ENCODE peak calls at places on chromosomes 3 and 15, in ten cellular contexts. One of them, this sample, is unnamed.

GRCh38 chr3:48187579-48188265 is 495 bp downstream of the CDC25A start:
- DNase-seq in choroid plexus epithelial cell: no peak
- DNase-seq in trophoblast cell: no peak
- DNase-seq in GM23338: peak
- DNase-seq in NT2/D1: no peak
- DNase-seq in right cardiac atrium: no peak
- DNase-seq in heart left ventricle: peak
- DNase-seq in astrocyte: no peak
- DNase-seq in right atrium auricular region: no peak
- DNase-seq in lower lobe of right lung: peak
- DNase-seq in this sample: peak

GRCh38 chr15:73784299-73784698 is 31.1 kb upstream of the INSYN1 start:
- DNase-seq in NT2/D1: no peak
- DNase-seq in choroid plexus epithelial cell: no peak
- DNase-seq in lower lobe of right lung: no peak
- DNase-seq in right cardiac atrium: peak
- DNase-seq in heart left ventricle: no peak
- DNase-seq in GM23338: no peak
- DNase-seq in astrocyte: no peak
- DNase-seq in trophoblast cell: no peak
- DNase-seq in right atrium auricular region: no peak
- DNase-seq in this sample: no peak

GRCh38 chr3:128709038-128709437 is 16.9 kb upstream of the RAB7A start:
- DNase-seq in NT2/D1: no peak
- DNase-seq in GM23338: no peak
- DNase-seq in right atrium auricular region: no peak
- DNase-seq in choroid plexus epithelial cell: no peak
- DNase-seq in lower lobe of right lung: peak
- DNase-seq in heart left ventricle: no peak
- DNase-seq in astrocyte: no peak
- DNase-seq in trophoblast cell: no peak
- DNase-seq in right cardiac atrium: no peak
- DNase-seq in this sample: no peak

GRCh38 chr3:131038326-131038725 is 11.6 kb downstream of the NEK11 start:
- DNase-seq in astrocyte: no peak
- DNase-seq in GM23338: no peak
- DNase-seq in right cardiac atrium: no peak
- DNase-seq in lower lobe of right lung: no peak
- DNase-seq in heart left ventricle: no peak
- DNase-seq in NT2/D1: no peak
- DNase-seq in trophoblast cell: no peak
- DNase-seq in right atrium auricular region: no peak
- DNase-seq in choroid plexus epithelial cell: no peak
- DNase-seq in this sample: no peak

GRCh38 chr3:101685050-101685400 is 1.5 kb downstream of the RPL24 start:
- DNase-seq in GM23338: no peak
- DNase-seq in heart left ventricle: no peak
- DNase-seq in choroid plexus epithelial cell: no peak
- DNase-seq in NT2/D1: no peak
- DNase-seq in astrocyte: no peak
- DNase-seq in lower lobe of right lung: no peak
- DNase-seq in right atrium auricular region: no peak
- DNase-seq in right cardiac atrium: no peak
- DNase-seq in trophoblast cell: no peak
- DNase-seq in this sample: no peak

GRCh38 chr3:190265795-190266194 is 56.5 kb downstream of the CLDN1 start:
- DNase-seq in right cardiac atrium: no peak
- DNase-seq in right atrium auricular region: no peak
- DNase-seq in heart left ventricle: no peak
- DNase-seq in lower lobe of right lung: no peak
- DNase-seq in astrocyte: peak
- DNase-seq in NT2/D1: no peak
- DNase-seq in choroid plexus epithelial cell: peak
- DNase-seq in trophoblast cell: peak
- DNase-seq in GM23338: no peak
- DNase-seq in this sample: peak

GRCh38 chr3:44867421-44868111 is 5.9 kb downstream of the TMEM42 start:
- DNase-seq in trophoblast cell: no peak
- DNase-seq in right atrium auricular region: no peak
- DNase-seq in NT2/D1: no peak
- DNase-seq in right cardiac atrium: no peak
- DNase-seq in choroid plexus epithelial cell: no peak
- DNase-seq in astrocyte: no peak
- DNase-seq in GM23338: no peak
- DNase-seq in heart left ventricle: no peak
- DNase-seq in lower lobe of right lung: no peak
- DNase-seq in this sample: no peak

GRCh38 chr15:67746022-67746421 is 79.3 kb upstream of the SKOR1 start:
- DNase-seq in right atrium auricular region: no peak
- DNase-seq in right cardiac atrium: no peak
- DNase-seq in lower lobe of right lung: no peak
- DNase-seq in NT2/D1: no peak
- DNase-seq in heart left ventricle: no peak
- DNase-seq in GM23338: no peak
- DNase-seq in astrocyte: no peak
- DNase-seq in choroid plexus epithelial cell: peak
- DNase-seq in trophoblast cell: no peak
- DNase-seq in this sample: no peak

GRCh38 chr3:13308406-13308805 is 111.7 kb downstream of the NUP210 start:
- DNase-seq in heart left ventricle: no peak
- DNase-seq in right atrium auricular region: no peak
- DNase-seq in NT2/D1: peak
- DNase-seq in trophoblast cell: peak
- DNase-seq in choroid plexus epithelial cell: peak
- DNase-seq in lower lobe of right lung: peak
- DNase-seq in GM23338: peak
- DNase-seq in right cardiac atrium: peak
- DNase-seq in astrocyte: peak
- DNase-seq in this sample: peak

DNA sequence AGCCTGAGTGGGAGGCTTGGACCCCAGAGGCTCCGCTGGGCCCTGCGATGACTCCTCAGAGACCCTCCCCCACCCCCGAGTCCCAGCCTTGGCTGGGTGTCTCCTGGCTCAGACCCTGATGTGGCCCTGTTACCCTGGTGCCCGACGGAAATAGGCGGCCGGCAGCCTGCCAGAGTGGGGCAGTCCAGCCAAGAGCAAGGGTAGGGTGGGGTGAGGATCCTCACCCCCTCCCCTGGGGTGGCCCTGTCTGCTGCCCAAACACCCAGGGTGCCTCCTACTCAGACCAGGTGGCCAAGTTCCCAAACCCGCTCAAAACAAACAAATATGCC is 15.3 kb downstream of the TNK2 start:
- DNase-seq in GM23338: no peak
- DNase-seq in lower lobe of right lung: no peak
- DNase-seq in right cardiac atrium: peak
- DNase-seq in choroid plexus epithelial cell: no peak
- DNase-seq in NT2/D1: no peak
- DNase-seq in astrocyte: no peak
- DNase-seq in trophoblast cell: no peak
- DNase-seq in heart left ventricle: no peak
- DNase-seq in right atrium auricular region: no peak
- DNase-seq in this sample: no peak
- H3K4me3 ChIP-seq in GM23338: no peak
- H3K4me3 ChIP-seq in lower lobe of right lung: peak
- H3K4me3 ChIP-seq in right cardiac atrium: no peak
- H3K4me3 ChIP-seq in choroid plexus epithelial cell: no peak
- H3K4me3 ChIP-seq in NT2/D1: no peak
- H3K4me3 ChIP-seq in astrocyte: peak
- H3K4me3 ChIP-seq in trophoblast cell: no peak
- H3K4me3 ChIP-seq in heart left ventricle: peak
- H3K4me3 ChIP-seq in right atrium auricular region: no peak
- H3K4me3 ChIP-seq in this sample: no peak

GRCh38 chr3:197205265-197205664 is 93.1 kb downstream of the DLG1 start:
- DNase-seq in choroid plexus epithelial cell: no peak
- DNase-seq in GM23338: no peak
- DNase-seq in astrocyte: no peak
- DNase-seq in right cardiac atrium: no peak
- DNase-seq in NT2/D1: no peak
- DNase-seq in trophoblast cell: no peak
- DNase-seq in lower lobe of right lung: no peak
- DNase-seq in right atrium auricular region: no peak
- DNase-seq in heart left ventricle: no peak
- DNase-seq in this sample: no peak
- H3K4me3 ChIP-seq in choroid plexus epithelial cell: no peak
- H3K4me3 ChIP-seq in GM23338: no peak
- H3K4me3 ChIP-seq in astrocyte: no peak
- H3K4me3 ChIP-seq in right cardiac atrium: no peak
- H3K4me3 ChIP-seq in NT2/D1: no peak
- H3K4me3 ChIP-seq in trophoblast cell: no peak
- H3K4me3 ChIP-seq in lower lobe of right lung: no peak
- H3K4me3 ChIP-seq in right atrium auricular region: no peak
- H3K4me3 ChIP-seq in heart left ventricle: no peak
- H3K4me3 ChIP-seq in this sample: no peak

GRCh38 chr15:88622605-88622975 is 1.4 kb downstream of the AEN start:
- DNase-seq in trophoblast cell: no peak
- DNase-seq in choroid plexus epithelial cell: no peak
- DNase-seq in right cardiac atrium: no peak
- DNase-seq in heart left ventricle: no peak
- DNase-seq in astrocyte: no peak
- DNase-seq in lower lobe of right lung: no peak
- DNase-seq in GM23338: no peak
- DNase-seq in NT2/D1: no peak
- DNase-seq in right atrium auricular region: no peak
- DNase-seq in this sample: no peak
- H3K4me3 ChIP-seq in trophoblast cell: peak
- H3K4me3 ChIP-seq in choroid plexus epithelial cell: peak
- H3K4me3 ChIP-seq in right cardiac atrium: no peak
- H3K4me3 ChIP-seq in heart left ventricle: peak
- H3K4me3 ChIP-seq in astrocyte: peak
- H3K4me3 ChIP-seq in lower lobe of right lung: peak
- H3K4me3 ChIP-seq in GM23338: peak
- H3K4me3 ChIP-seq in NT2/D1: peak
- H3K4me3 ChIP-seq in right atrium auricular region: peak
- H3K4me3 ChIP-seq in this sample: peak

DNA sequence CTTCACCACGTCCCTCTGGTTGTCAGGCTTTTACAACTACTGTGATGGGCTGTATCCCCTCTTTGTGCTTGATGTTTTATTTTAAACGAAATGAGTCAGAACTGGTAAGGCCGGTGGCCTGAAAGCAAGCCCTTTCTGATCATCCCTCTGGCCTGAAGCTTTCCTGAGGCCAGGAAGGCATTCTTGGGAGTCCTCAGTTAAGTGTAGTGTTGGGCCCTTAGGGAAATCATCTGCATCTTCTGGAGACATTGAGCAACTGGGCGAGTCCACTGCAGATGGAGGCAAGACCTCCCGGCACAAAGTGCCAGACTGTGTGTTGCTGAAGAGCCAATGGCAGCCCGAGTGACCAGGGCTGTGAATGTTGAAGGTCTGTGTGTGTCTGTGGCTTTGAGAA is 33.0 kb upstream of the AMOTL2 start:
- DNase-seq in astrocyte: no peak
- DNase-seq in lower lobe of right lung: no peak
- DNase-seq in trophoblast cell: peak
- DNase-seq in choroid plexus epithelial cell: no peak
- DNase-seq in heart left ventricle: no peak
- DNase-seq in NT2/D1: peak
- DNase-seq in GM23338: peak
- DNase-seq in right atrium auricular region: no peak
- DNase-seq in right cardiac atrium: no peak
- DNase-seq in this sample: no peak
- H3K4me3 ChIP-seq in astrocyte: peak
- H3K4me3 ChIP-seq in lower lobe of right lung: peak
- H3K4me3 ChIP-seq in trophoblast cell: no peak
- H3K4me3 ChIP-seq in choroid plexus epithelial cell: no peak
- H3K4me3 ChIP-seq in heart left ventricle: peak
- H3K4me3 ChIP-seq in NT2/D1: peak
- H3K4me3 ChIP-seq in GM23338: peak
- H3K4me3 ChIP-seq in right atrium auricular region: no peak
- H3K4me3 ChIP-seq in right cardiac atrium: peak
- H3K4me3 ChIP-seq in this sample: no peak

GRCh38 chr3:187902041-187902471 is 156.8 kb upstream of the BCL6 start:
- DNase-seq in astrocyte: no peak
- DNase-seq in NT2/D1: no peak
- DNase-seq in choroid plexus epithelial cell: no peak
- DNase-seq in lower lobe of right lung: peak
- DNase-seq in right cardiac atrium: no peak
- DNase-seq in heart left ventricle: no peak
- DNase-seq in GM23338: no peak
- DNase-seq in trophoblast cell: no peak
- DNase-seq in right atrium auricular region: no peak
- DNase-seq in this sample: no peak
- H3K4me3 ChIP-seq in astrocyte: no peak
- H3K4me3 ChIP-seq in NT2/D1: no peak
- H3K4me3 ChIP-seq in choroid plexus epithelial cell: no peak
- H3K4me3 ChIP-seq in lower lobe of right lung: no peak
- H3K4me3 ChIP-seq in right cardiac atrium: no peak
- H3K4me3 ChIP-seq in heart left ventricle: no peak
- H3K4me3 ChIP-seq in GM23338: no peak
- H3K4me3 ChIP-seq in trophoblast cell: no peak
- H3K4me3 ChIP-seq in right atrium auricular region: no peak
- H3K4me3 ChIP-seq in this sample: no peak

GRCh38 chr15:100115711-100116090 is 226.1 kb downstream of the ADAMTS17 start:
- DNase-seq in trophoblast cell: no peak
- DNase-seq in lower lobe of right lung: no peak
- DNase-seq in astrocyte: peak
- DNase-seq in right atrium auricular region: peak
- DNase-seq in choroid plexus epithelial cell: peak
- DNase-seq in GM23338: no peak
- DNase-seq in right cardiac atrium: peak
- DNase-seq in NT2/D1: no peak
- DNase-seq in heart left ventricle: no peak
- DNase-seq in this sample: no peak

GRCh38 chr15:100115066-100115710 is 226.6 kb downstream of the ADAMTS17 start:
- DNase-seq in astrocyte: no peak
- DNase-seq in right atrium auricular region: no peak
- DNase-seq in trophoblast cell: no peak
- DNase-seq in lower lobe of right lung: no peak
- DNase-seq in NT2/D1: no peak
- DNase-seq in right cardiac atrium: peak
- DNase-seq in GM23338: no peak
- DNase-seq in choroid plexus epithelial cell: no peak
- DNase-seq in heart left ventricle: no peak
- DNase-seq in this sample: no peak

GRCh38 chr15:100113351-100114075 is 228.3 kb downstream of the ADAMTS17 start:
- DNase-seq in choroid plexus epithelial cell: peak
- DNase-seq in lower lobe of right lung: no peak
- DNase-seq in right atrium auricular region: peak
- DNase-seq in trophoblast cell: no peak
- DNase-seq in heart left ventricle: no peak
- DNase-seq in astrocyte: no peak
- DNase-seq in NT2/D1: no peak
- DNase-seq in right cardiac atrium: peak
- DNase-seq in GM23338: no peak
- DNase-seq in this sample: no peak

GRCh38 chr15:100114100-100114499 is 227.7 kb downstream of the ADAMTS17 start:
- DNase-seq in lower lobe of right lung: no peak
- DNase-seq in NT2/D1: no peak
- DNase-seq in heart left ventricle: peak
- DNase-seq in choroid plexus epithelial cell: peak
- DNase-seq in right cardiac atrium: peak
- DNase-seq in GM23338: no peak
- DNase-seq in trophoblast cell: no peak
- DNase-seq in right atrium auricular region: peak
- DNase-seq in astrocyte: peak
- DNase-seq in this sample: peak

DNA sequence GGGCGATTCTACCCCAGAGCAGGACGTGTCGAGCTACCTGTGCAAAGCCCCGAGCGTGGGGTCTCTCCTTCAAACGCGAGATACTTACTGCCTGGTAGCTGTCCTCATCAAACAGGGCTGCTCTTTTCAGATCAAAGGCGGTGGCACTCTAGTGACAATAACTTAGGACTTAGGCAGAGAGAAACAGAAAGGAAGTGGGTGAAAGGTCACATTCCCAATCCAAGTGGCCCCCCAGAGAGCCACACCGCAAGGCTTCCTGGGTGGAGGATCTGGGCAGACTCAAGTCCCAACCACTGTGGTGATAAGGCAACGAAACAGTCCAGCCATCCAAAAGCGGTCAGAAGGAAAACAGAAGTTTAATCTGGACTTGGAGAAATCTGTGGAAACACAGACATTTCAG is 227.2 kb downstream of the ADAMTS17 start:
- DNase-seq in trophoblast cell: no peak
- DNase-seq in right atrium auricular region: peak
- DNase-seq in right cardiac atrium: peak
- DNase-seq in lower lobe of right lung: no peak
- DNase-seq in GM23338: peak
- DNase-seq in NT2/D1: no peak
- DNase-seq in heart left ventricle: no peak
- DNase-seq in choroid plexus epithelial cell: peak
- DNase-seq in astrocyte: peak
- DNase-seq in this sample: no peak
- H3K4me3 ChIP-seq in trophoblast cell: no peak
- H3K4me3 ChIP-seq in right atrium auricular region: no peak
- H3K4me3 ChIP-seq in right cardiac atrium: peak
- H3K4me3 ChIP-seq in lower lobe of right lung: peak
- H3K4me3 ChIP-seq in GM23338: no peak
- H3K4me3 ChIP-seq in NT2/D1: no peak
- H3K4me3 ChIP-seq in heart left ventricle: peak
- H3K4me3 ChIP-seq in choroid plexus epithelial cell: peak
- H3K4me3 ChIP-seq in astrocyte: peak
- H3K4me3 ChIP-seq in this sample: no peak